ENCODE peak calls at places on chromosomes 11 and 22, in eight cellular contexts. U, J, N, I, P, D, K and G are unnamed samples.

GRCh38 chr11:61404641-61405040 is 12.3 kb downstream of the TMEM216 start:
- DNase-seq in U (no peak), J (no peak), N (no peak), I (no peak), P (no peak), D (no peak), K (no peak), G (no peak)

GRCh38 chr11:74669311-74670160 is 61.7 kb downstream of the CHRDL2 start:
- DNase-seq in U (no peak), J (no peak), N (no peak), I (no peak), P (no peak), D (no peak), K (no peak), G (no peak)

GRCh38 chr11:61880454-61880853 is 10.9 kb downstream of the FADS3 start:
- DNase-seq in U (no peak), J (no peak), N (no peak), I (no peak), P (no peak), D (no peak), K (no peak), G (no peak)

GRCh38 chr11:116693206-116694016 is 79.4 kb downstream of the BUD13 start:
- DNase-seq in U (no peak), J (no peak), N (peak), I (no peak), P (no peak), D (no peak), K (peak), G (no peak)

GRCh38 chr11:79404325-79404724 is 36.5 kb downstream of the TENM4 start:
- DNase-seq in U (no peak), J (no peak), N (no peak), I (no peak), P (no peak), D (no peak), K (no peak), G (no peak)

GRCh38 chr11:65204646-65205601 is 23.2 kb downstream of the CAPN1 start:
- DNase-seq in U (no peak), J (peak), N (peak), I (no peak), P (peak), D (no peak), K (peak), G (no peak)

GRCh38 chr11:65552413-65552951 is 5.7 kb downstream of the LTBP3 start:
- DNase-seq in U (no peak), J (no peak), N (no peak), I (no peak), P (peak), D (no peak), K (no peak), G (no peak)

GRCh38 chr11:18599739-18600230 is at the start of gene MISFA:
- DNase-seq in U (no peak), J (peak), N (no peak), I (no peak), P (no peak), D (no peak), K (no peak), G (no peak)

GRCh38 chr22:23225724-23226496 is 45.6 kb downstream of the BCR start:
- DNase-seq in U (no peak), J (peak), N (no peak), I (no peak), P (peak), D (no peak), K (peak), G (no peak)

GRCh38 chr11:125724125-125724524 is 22.0 kb upstream of the PATE1 start:
- DNase-seq in U (no peak), J (peak), N (no peak), I (no peak), P (no peak), D (no peak), K (no peak), G (no peak)

GRCh38 chr22:17781319-17782031 is 7.2 kb upstream of the BID start:
- DNase-seq in U (no peak), J (peak), N (peak), I (no peak), P (peak), D (peak), K (no peak), G (no peak)

GRCh38 chr22:20025401-20026203 is 4.7 kb downstream of the TANGO2 start:
- DNase-seq in U (no peak), J (no peak), N (no peak), I (no peak), P (no peak), D (no peak), K (no peak), G (no peak)

GRCh38 chr11:848988-849824 is 6.6 kb downstream of the TSPAN4 start:
- DNase-seq in U (peak), J (no peak), N (peak), I (no peak), P (peak), D (no peak), K (no peak), G (no peak)

GRCh38 chr11:57427692-57428082 is 766 bp upstream of the SLC43A3 start:
- DNase-seq in U (no peak), J (peak), N (no peak), I (no peak), P (no peak), D (no peak), K (peak), G (no peak)

GRCh38 chr11:70913715-70914231 is 338.6 kb downstream of the SHANK2 start:
- DNase-seq in U (no peak), J (no peak), N (no peak), I (no peak), P (peak), D (no peak), K (peak), G (peak)

GRCh38 chr22:28381427-28382167 is 298.0 kb downstream of the TTC28 start:
- DNase-seq in U (no peak), J (peak), N (no peak), I (peak), P (no peak), D (no peak), K (no peak), G (no peak)

GRCh38 chr22:47131611-47132427 is 369.4 kb downstream of the TBC1D22A start:
- DNase-seq in U (no peak), J (no peak), N (no peak), I (no peak), P (no peak), D (no peak), K (no peak), G (no peak)

GRCh38 chr11:128503231-128503991 is 83.9 kb downstream of the ETS1 start:
- DNase-seq in U (no peak), J (peak), N (no peak), I (peak), P (no peak), D (no peak), K (no peak), G (no peak)

GRCh38 chr22:18031670-18032454 is 7.5 kb upstream of the MICAL3 start:
- DNase-seq in U (no peak), J (peak), N (no peak), I (peak), P (no peak), D (no peak), K (no peak), G (no peak)

GRCh38 chr22:31279821-31280496 is 12.3 kb downstream of the PIK3IP1 start:
- DNase-seq in U (no peak), J (no peak), N (no peak), I (no peak), P (no peak), D (no peak), K (no peak), G (no peak)

GRCh38 chr11:79033833-79034232 is 407.0 kb downstream of the TENM4 start:
- DNase-seq in U (no peak), J (no peak), N (no peak), I (no peak), P (no peak), D (no peak), K (no peak), G (no peak)

GRCh38 chr22:35380537-35381423 is at the start of gene HMOX1:
- DNase-seq in U (peak), J (peak), N (peak), I (peak), P (peak), D (peak), K (peak), G (no peak)

GRCh38 chr11:23359297-23359696 is 499.0 kb upstream of the CCDC179 start:
- DNase-seq in U (no peak), J (peak), N (no peak), I (peak), P (no peak), D (no peak), K (no peak), G (no peak)

GRCh38 chr22:40533712-40534378 is 102.7 kb downstream of the MRTFA start:
- DNase-seq in U (no peak), J (peak), N (no peak), I (no peak), P (peak), D (peak), K (no peak), G (no peak)

GRCh38 chr22:41919357-41920224 is 4.7 kb upstream of the SHISA8 start:
- DNase-seq in U (no peak), J (peak), N (peak), I (no peak), P (no peak), D (peak), K (peak), G (no peak)

GRCh38 chr22:48547971-48548370 is 1279.7 kb downstream of the BRD1 start:
- DNase-seq in U (no peak), J (no peak), N (no peak), I (no peak), P (no peak), D (no peak), K (no peak), G (no peak)

GRCh38 chr11:133990501-133990900 is 33.7 kb upstream of the IGSF9B start:
- DNase-seq in U (no peak), J (no peak), N (no peak), I (no peak), P (no peak), D (no peak), K (no peak), G (no peak)

GRCh38 chr22:42794551-42795510 is 62.2 kb downstream of the ARFGAP3 start:
- DNase-seq in U (no peak), J (no peak), N (no peak), I (no peak), P (no peak), D (no peak), K (peak), G (no peak)

GRCh38 chr11:114168086-114168448 is 108.6 kb downstream of the ZBTB16 start:
- DNase-seq in U (no peak), J (no peak), N (no peak), I (no peak), P (no peak), D (no peak), K (no peak), G (no peak)

GRCh38 chr11:122850076-122850631 is 11.9 kb downstream of the CRTAM start:
- DNase-seq in U (no peak), J (peak), N (no peak), I (no peak), P (no peak), D (peak), K (no peak), G (no peak)

GRCh38 chr11:14054708-14055107 is 92.2 kb downstream of the SPON1 start:
- DNase-seq in U (no peak), J (peak), N (no peak), I (peak), P (no peak), D (no peak), K (no peak), G (no peak)